ENCODE peak calls at places on chromosomes 5 and 9, in eight cellular contexts. One of them, this sample, is unnamed.

GRCh38 chr9:127004946-127005769 is 90.6 kb downstream of the RALGPS1 start:
- DNase-seq in sigmoid colon: no peak
- DNase-seq in testis: no peak
- DNase-seq in neural progenitor cell: no peak
- DNase-seq in tibial nerve: no peak
- DNase-seq in astrocyte: peak; percentile 67
- DNase-seq in fibroblast of lung: no peak
- DNase-seq in SK-N-SH: no peak
- DNase-seq in this sample: no peak

GRCh38 chr5:40584054-40584453 is 95.7 kb upstream of the PTGER4 start:
- DNase-seq in sigmoid colon: no peak
- DNase-seq in testis: no peak
- DNase-seq in neural progenitor cell: no peak
- DNase-seq in tibial nerve: no peak
- DNase-seq in astrocyte: no peak
- DNase-seq in fibroblast of lung: no peak
- DNase-seq in SK-N-SH: no peak
- DNase-seq in this sample: no peak

GRCh38 chr5:74105126-74105780 is 479.3 kb downstream of the ARHGEF28 start:
- DNase-seq in sigmoid colon: no peak
- DNase-seq in testis: peak; percentile 28
- DNase-seq in neural progenitor cell: no peak
- DNase-seq in tibial nerve: no peak
- DNase-seq in astrocyte: no peak
- DNase-seq in fibroblast of lung: no peak
- DNase-seq in SK-N-SH: no peak
- DNase-seq in this sample: no peak

GRCh38 chr9:5440426-5440825 is 2.7 kb upstream of the PLGRKT start:
- DNase-seq in sigmoid colon: no peak
- DNase-seq in testis: no peak
- DNase-seq in neural progenitor cell: no peak
- DNase-seq in tibial nerve: no peak
- DNase-seq in astrocyte: no peak
- DNase-seq in fibroblast of lung: no peak
- DNase-seq in SK-N-SH: no peak
- DNase-seq in this sample: no peak

GRCh38 chr9:34380511-34381315 is 4.0 kb upstream of the MYORG start:
- DNase-seq in sigmoid colon: peak; percentile 89
- DNase-seq in testis: peak; percentile 78
- DNase-seq in neural progenitor cell: peak; percentile 90
- DNase-seq in tibial nerve: peak; percentile 34
- DNase-seq in astrocyte: peak; percentile 44
- DNase-seq in fibroblast of lung: peak; percentile 70
- DNase-seq in SK-N-SH: peak; percentile 94
- DNase-seq in this sample: no peak

GRCh38 chr9:129109952-129110739 is 447 bp downstream of the CRAT start:
- DNase-seq in sigmoid colon: peak; percentile 74
- DNase-seq in testis: no peak
- DNase-seq in neural progenitor cell: no peak
- DNase-seq in tibial nerve: peak; percentile 29
- DNase-seq in astrocyte: no peak
- DNase-seq in fibroblast of lung: peak; percentile 12
- DNase-seq in SK-N-SH: no peak
- DNase-seq in this sample: no peak

GRCh38 chr5:110268985-110269384 is 457.5 kb downstream of the TMEM232 start:
- DNase-seq in sigmoid colon: no peak
- DNase-seq in testis: no peak
- DNase-seq in neural progenitor cell: peak; percentile 41
- DNase-seq in tibial nerve: no peak
- DNase-seq in astrocyte: no peak
- DNase-seq in fibroblast of lung: no peak
- DNase-seq in SK-N-SH: no peak
- DNase-seq in this sample: no peak

GRCh38 chr5:1840071-1840547 is 38.9 kb downstream of the NDUFS6 start:
- DNase-seq in sigmoid colon: no peak
- DNase-seq in testis: no peak
- DNase-seq in neural progenitor cell: no peak
- DNase-seq in tibial nerve: no peak
- DNase-seq in astrocyte: no peak
- DNase-seq in fibroblast of lung: no peak
- DNase-seq in SK-N-SH: no peak
- DNase-seq in this sample: no peak

GRCh38 chr9:8627944-8628679 is 828.5 kb upstream of the DMAC1 start:
- DNase-seq in sigmoid colon: no peak
- DNase-seq in testis: no peak
- DNase-seq in neural progenitor cell: peak; percentile 44
- DNase-seq in tibial nerve: no peak
- DNase-seq in astrocyte: no peak
- DNase-seq in fibroblast of lung: no peak
- DNase-seq in SK-N-SH: no peak
- DNase-seq in this sample: no peak

GRCh38 chr9:92911496-92912475 is 33.9 kb upstream of the ZNF484 start:
- DNase-seq in sigmoid colon: no peak
- DNase-seq in testis: peak; percentile 46
- DNase-seq in neural progenitor cell: peak; percentile 89
- DNase-seq in tibial nerve: peak; percentile 64
- DNase-seq in astrocyte: no peak
- DNase-seq in fibroblast of lung: peak; percentile 19
- DNase-seq in SK-N-SH: no peak
- DNase-seq in this sample: no peak

GRCh38 chr5:1771149-1772065 is 28.2 kb downstream of the MRPL36 start:
- DNase-seq in sigmoid colon: peak; percentile 47
- DNase-seq in testis: no peak
- DNase-seq in neural progenitor cell: no peak
- DNase-seq in tibial nerve: no peak
- DNase-seq in astrocyte: no peak
- DNase-seq in fibroblast of lung: no peak
- DNase-seq in SK-N-SH: no peak
- DNase-seq in this sample: no peak

GRCh38 chr5:32668552-32668951 is 42.6 kb upstream of the NPR3 start:
- DNase-seq in sigmoid colon: no peak
- DNase-seq in testis: no peak
- DNase-seq in neural progenitor cell: no peak
- DNase-seq in tibial nerve: no peak
- DNase-seq in astrocyte: no peak
- DNase-seq in fibroblast of lung: no peak
- DNase-seq in SK-N-SH: no peak
- DNase-seq in this sample: no peak

GRCh38 chr5:127396490-127397155 is 106.0 kb downstream of the MEGF10 start:
- DNase-seq in sigmoid colon: no peak
- DNase-seq in testis: peak; percentile 41
- DNase-seq in neural progenitor cell: peak; percentile 29
- DNase-seq in tibial nerve: no peak
- DNase-seq in astrocyte: no peak
- DNase-seq in fibroblast of lung: no peak
- DNase-seq in SK-N-SH: no peak
- DNase-seq in this sample: no peak

GRCh38 chr5:143134900-143135299 is 268.6 kb downstream of the NR3C1 start:
- DNase-seq in sigmoid colon: no peak
- DNase-seq in testis: no peak
- DNase-seq in neural progenitor cell: no peak
- DNase-seq in tibial nerve: no peak
- DNase-seq in astrocyte: no peak
- DNase-seq in fibroblast of lung: no peak
- DNase-seq in SK-N-SH: no peak
- DNase-seq in this sample: no peak

GRCh38 chr9:16102154-16102553 is 549.3 kb downstream of the CCDC171 start:
- DNase-seq in sigmoid colon: no peak
- DNase-seq in testis: no peak
- DNase-seq in neural progenitor cell: no peak
- DNase-seq in tibial nerve: no peak
- DNase-seq in astrocyte: no peak
- DNase-seq in fibroblast of lung: no peak
- DNase-seq in SK-N-SH: no peak
- DNase-seq in this sample: no peak

GRCh38 chr9:124752967-124753366 is 18.1 kb downstream of the NR6A1 start:
- DNase-seq in sigmoid colon: no peak
- DNase-seq in testis: no peak
- DNase-seq in neural progenitor cell: no peak
- DNase-seq in tibial nerve: no peak
- DNase-seq in astrocyte: peak; percentile 84
- DNase-seq in fibroblast of lung: peak; percentile 49
- DNase-seq in SK-N-SH: peak; percentile 29
- DNase-seq in this sample: no peak

GRCh38 chr5:95864456-95864855 is 41.9 kb upstream of the GLRX start:
- DNase-seq in sigmoid colon: no peak
- DNase-seq in testis: no peak
- DNase-seq in neural progenitor cell: no peak
- DNase-seq in tibial nerve: no peak
- DNase-seq in astrocyte: no peak
- DNase-seq in fibroblast of lung: no peak
- DNase-seq in SK-N-SH: no peak
- DNase-seq in this sample: no peak

GRCh38 chr9:89195149-89195797 is 16.7 kb upstream of the SHC3 start:
- DNase-seq in sigmoid colon: no peak
- DNase-seq in testis: no peak
- DNase-seq in neural progenitor cell: no peak
- DNase-seq in tibial nerve: no peak
- DNase-seq in astrocyte: no peak
- DNase-seq in fibroblast of lung: no peak
- DNase-seq in SK-N-SH: no peak
- DNase-seq in this sample: no peak

GRCh38 chr9:89191004-89191403 is 12.4 kb upstream of the SHC3 start:
- DNase-seq in sigmoid colon: no peak
- DNase-seq in testis: no peak
- DNase-seq in neural progenitor cell: no peak
- DNase-seq in tibial nerve: no peak
- DNase-seq in astrocyte: no peak
- DNase-seq in fibroblast of lung: no peak
- DNase-seq in SK-N-SH: no peak
- DNase-seq in this sample: no peak

GRCh38 chr9:89189215-89189614 is 10.6 kb upstream of the SHC3 start:
- DNase-seq in sigmoid colon: no peak
- DNase-seq in testis: no peak
- DNase-seq in neural progenitor cell: no peak
- DNase-seq in tibial nerve: no peak
- DNase-seq in astrocyte: no peak
- DNase-seq in fibroblast of lung: no peak
- DNase-seq in SK-N-SH: no peak
- DNase-seq in this sample: no peak

GRCh38 chr9:89194381-89195114 is 15.9 kb upstream of the SHC3 start:
- DNase-seq in sigmoid colon: no peak
- DNase-seq in testis: no peak
- DNase-seq in neural progenitor cell: no peak
- DNase-seq in tibial nerve: no peak
- DNase-seq in astrocyte: no peak
- DNase-seq in fibroblast of lung: no peak
- DNase-seq in SK-N-SH: no peak
- DNase-seq in this sample: no peak
- H3K9me3 ChIP-seq in sigmoid colon: no peaks in the 10 kb centered on the region
- H3K9me3 ChIP-seq in testis: no peaks in the 10 kb centered on the region
- H3K9me3 ChIP-seq in neural progenitor cell: peaks cover 7% of the 10 kb centered on the region
- H3K9me3 ChIP-seq in tibial nerve: peaks cover 14% of the 10 kb centered on the region
- H3K9me3 ChIP-seq in astrocyte: no peaks in the 10 kb centered on the region
- H3K9me3 ChIP-seq in fibroblast of lung: no peaks in the 10 kb centered on the region
- H3K9me3 ChIP-seq in SK-N-SH: no peaks in the 10 kb centered on the region
- H3K9me3 ChIP-seq in this sample: peaks cover 10% of the 10 kb centered on the region

DNA sequence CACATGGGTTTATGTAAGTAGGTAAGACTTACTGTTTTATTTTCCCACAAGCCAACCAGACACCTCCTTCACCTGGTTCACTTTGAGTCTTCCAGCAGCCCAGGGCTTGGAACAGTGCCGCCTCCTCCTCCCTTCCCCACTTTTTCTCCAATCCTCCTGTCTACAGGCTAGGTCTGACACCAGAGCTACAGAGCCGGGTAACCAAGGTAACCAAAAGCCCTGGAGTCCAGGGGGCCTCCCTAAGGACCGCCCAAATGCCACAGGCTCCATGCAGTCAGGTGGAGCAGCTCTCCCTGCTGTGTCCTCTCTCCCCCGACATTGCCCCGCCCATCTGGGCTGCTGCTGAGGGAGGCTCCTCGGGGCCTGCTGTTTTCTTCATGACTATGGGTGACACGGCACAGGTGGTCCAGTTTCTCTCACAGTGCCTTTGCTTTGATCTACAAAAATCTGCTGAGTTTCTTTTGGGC is 138.0 kb upstream of the EFNA5 start:
- DNase-seq in sigmoid colon: no peak
- DNase-seq in testis: no peak
- DNase-seq in neural progenitor cell: peak; percentile 94
- DNase-seq in tibial nerve: no peak
- DNase-seq in astrocyte: no peak
- DNase-seq in fibroblast of lung: no peak
- DNase-seq in SK-N-SH: no peak
- DNase-seq in this sample: no peak
- H3K4me1 ChIP-seq in sigmoid colon: no peaks in the 10 kb centered on the region
- H3K4me1 ChIP-seq in testis: no peaks in the 10 kb centered on the region
- H3K4me1 ChIP-seq in neural progenitor cell: peaks cover 87% of the 10 kb centered on the region
- H3K4me1 ChIP-seq in tibial nerve: no peaks in the 10 kb centered on the region
- H3K4me1 ChIP-seq in astrocyte: peaks cover 37% of the 10 kb centered on the region
- H3K4me1 ChIP-seq in fibroblast of lung: no peaks in the 10 kb centered on the region
- H3K4me1 ChIP-seq in SK-N-SH: peaks cover 21% of the 10 kb centered on the region
- H3K4me1 ChIP-seq in this sample: no peaks in the 10 kb centered on the region

GRCh38 chr5:148913985-148914421 is 87.6 kb downstream of the ADRB2 start:
- DNase-seq in sigmoid colon: no peak
- DNase-seq in testis: no peak
- DNase-seq in neural progenitor cell: peak; percentile 38
- DNase-seq in tibial nerve: no peak
- DNase-seq in astrocyte: peak; percentile 99
- DNase-seq in fibroblast of lung: peak; percentile 45
- DNase-seq in SK-N-SH: no peak
- DNase-seq in this sample: no peak
- H3K27ac ChIP-seq in sigmoid colon: peak overlapping the region; percentile 41
- H3K27ac ChIP-seq in testis: no peak overlapping the region
- H3K27ac ChIP-seq in neural progenitor cell: no peak overlapping the region
- H3K27ac ChIP-seq in tibial nerve: peak overlapping the region; percentile 41
- H3K27ac ChIP-seq in astrocyte: peak overlapping the region; percentile 97
- H3K27ac ChIP-seq in fibroblast of lung: peak overlapping the region; percentile 87
- H3K27ac ChIP-seq in SK-N-SH: peak overlapping the region; percentile 96
- H3K27ac ChIP-seq in this sample: no peak overlapping the region

GRCh38 chr5:140794594-140795258 is at the start of gene PCDHA2:
- DNase-seq in sigmoid colon: no peak
- DNase-seq in testis: no peak
- DNase-seq in neural progenitor cell: peak; percentile 77
- DNase-seq in tibial nerve: no peak
- DNase-seq in astrocyte: no peak
- DNase-seq in fibroblast of lung: peak; percentile 5
- DNase-seq in SK-N-SH: no peak
- DNase-seq in this sample: no peak

GRCh38 chr5:140796718-140797095 is 2.1 kb downstream of the PCDHA2 start:
- DNase-seq in sigmoid colon: no peak
- DNase-seq in testis: no peak
- DNase-seq in neural progenitor cell: no peak
- DNase-seq in tibial nerve: no peak
- DNase-seq in astrocyte: no peak
- DNase-seq in fibroblast of lung: no peak
- DNase-seq in SK-N-SH: no peak
- DNase-seq in this sample: no peak

GRCh38 chr5:140800816-140801493 is at the start of gene PCDHA3:
- DNase-seq in sigmoid colon: no peak
- DNase-seq in testis: peak; percentile 48
- DNase-seq in neural progenitor cell: no peak
- DNase-seq in tibial nerve: peak; percentile 18
- DNase-seq in astrocyte: peak; percentile 6
- DNase-seq in fibroblast of lung: peak; percentile 39
- DNase-seq in SK-N-SH: no peak
- DNase-seq in this sample: no peak

GRCh38 chr5:140791111-140791510 is 3.5 kb upstream of the PCDHA2 start:
- DNase-seq in sigmoid colon: no peak
- DNase-seq in testis: no peak
- DNase-seq in neural progenitor cell: no peak
- DNase-seq in tibial nerve: no peak
- DNase-seq in astrocyte: no peak
- DNase-seq in fibroblast of lung: no peak
- DNase-seq in SK-N-SH: no peak
- DNase-seq in this sample: no peak

GRCh38 chr5:140795259-140795641 is 598 bp downstream of the PCDHA2 start:
- DNase-seq in sigmoid colon: no peak
- DNase-seq in testis: no peak
- DNase-seq in neural progenitor cell: peak; percentile 50
- DNase-seq in tibial nerve: no peak
- DNase-seq in astrocyte: no peak
- DNase-seq in fibroblast of lung: no peak
- DNase-seq in SK-N-SH: no peak
- DNase-seq in this sample: no peak
- H3K9me3 ChIP-seq in sigmoid colon: no peaks in the 10 kb centered on the region
- H3K9me3 ChIP-seq in testis: no peaks in the 10 kb centered on the region
- H3K9me3 ChIP-seq in neural progenitor cell: peaks cover 14% of the 10 kb centered on the region
- H3K9me3 ChIP-seq in tibial nerve: peaks cover 24% of the 10 kb centered on the region
- H3K9me3 ChIP-seq in astrocyte: peaks cover 10% of the 10 kb centered on the region
- H3K9me3 ChIP-seq in fibroblast of lung: no peaks in the 10 kb centered on the region
- H3K9me3 ChIP-seq in SK-N-SH: peaks cover 19% of the 10 kb centered on the region
- H3K9me3 ChIP-seq in this sample: peaks cover 25% of the 10 kb centered on the region

This sample was measured in thoracic aorta.